ENCODE peak calls at places on chromosome 9, in four cellular contexts. R is CD4-positive, alpha-beta T cell; S is upper lobe of left lung; E is stimulated activated CD8-positive, alpha-beta memory T cell treated with anti-CD3 and anti-CD28 coated beads, Interleukin-4, amount 100 ng/mL, for 1 hour. J is an unnamed sample.

GRCh38 chr9:35579130-35579529 is 25.9 kb upstream of the TESK1 start:
- DNase-seq in S (no peak), R (no peak), E (no peak), J (no peak)

GRCh38 chr9:90966475-90967150 is 165.0 kb downstream of the SYK start:
- DNase-seq in E (no peak), R (no peak), S (peak; percentile 43), J (no peak)

GRCh38 chr9:113446323-113446740 is 17.2 kb upstream of the RGS3 start:
- DNase-seq in E (no peak), R (no peak), S (no peak), J (peak; percentile 75)

GRCh38 chr9:36336511-36336910 is 63.6 kb downstream of the RNF38 start:
- DNase-seq in R (no peak), E (no peak), S (no peak), J (no peak)

GRCh38 chr9:98331536-98332259 is 76.2 kb upstream of the TBC1D2 start:
- DNase-seq in R (no peak), E (no peak), S (no peak), J (no peak)

GRCh38 chr9:136847065-136847826 is 2.0 kb upstream of the PHPT1 start:
- DNase-seq in S (peak; percentile 93), E (no peak), R (no peak), J (peak; percentile 89)

GRCh38 chr9:134644715-134645606 is 3.4 kb downstream of the COL5A1 start:
- DNase-seq in S (peak; percentile 85), R (no peak), E (no peak), J (peak; percentile 61)

GRCh38 chr9:33029106-33029788 is 4.2 kb downstream of the DNAJA1 start:
- DNase-seq in S (no peak), R (no peak), E (no peak), J (no peak)

GRCh38 chr9:32161720-32162119 is 222.7 kb upstream of the ACO1 start:
- DNase-seq in E (no peak), R (no peak), S (no peak), J (no peak)

GRCh38 chr9:126670270-126670669 is 56.5 kb downstream of the LMX1B start:
- DNase-seq in R (no peak), S (no peak), E (no peak), J (no peak)

GRCh38 chr9:7336356-7337075 is 463.1 kb downstream of the DMAC1 start:
- DNase-seq in S (no peak), R (no peak), E (no peak), J (no peak)

GRCh38 chr9:15268796-15269195 is 38.2 kb downstream of the TTC39B start:
- DNase-seq in E (no peak), S (no peak), R (no peak), J (no peak)

GRCh38 chr9:78559449-78559885 is 262.5 kb downstream of the PSAT1 start:
- DNase-seq in S (no peak), R (no peak), E (no peak), J (no peak)

GRCh38 chr9:108550111-108550510 is 305.7 kb downstream of the ACTL7B start:
- DNase-seq in E (no peak), S (no peak), R (no peak), J (no peak)

GRCh38 chr9:129237195-129237611 is 59.1 kb upstream of the IER5L start:
- DNase-seq in R (peak; percentile 58), S (no peak), E (peak; percentile 35), J (no peak)

GRCh38 chr9:130939405-130939941 is 426 bp upstream of the FIBCD1 start:
- DNase-seq in R (no peak), S (no peak), E (no peak), J (no peak)

GRCh38 chr9:136013116-136013515 is 51.9 kb upstream of the UBAC1 start:
- DNase-seq in E (no peak), S (peak; percentile 70), R (no peak), J (no peak)

GRCh38 chr9:88889386-88889785 is 101.9 kb upstream of the S1PR3 start:
- DNase-seq in E (no peak), R (no peak), S (peak; percentile 41), J (no peak)

GRCh38 chr9:69292078-69292477 is 32.9 kb upstream of the ENTREP1 start:
- DNase-seq in E (no peak), R (no peak), S (no peak), J (no peak)

GRCh38 chr9:19232830-19233194 is 2.3 kb downstream of the DENND4C start:
- DNase-seq in E (no peak), S (no peak), R (no peak), J (peak; percentile 26)

GRCh38 chr9:95120781-95121370 is 196.6 kb downstream of the FANCC start:
- DNase-seq in S (no peak), E (no peak), R (no peak), J (no peak)

GRCh38 chr9:89839952-89840351 is 235.1 kb downstream of the GADD45G start:
- DNase-seq in E (no peak), R (no peak), S (no peak), J (no peak)

GRCh38 chr9:131478911-131479310 is 23.8 kb upstream of the POMT1 start:
- DNase-seq in R (no peak), E (no peak), S (no peak), J (no peak)

GRCh38 chr9:116152390-116152789 is 1.2 kb upstream of the PAPPA start:
- DNase-seq in S (no peak), R (no peak), E (no peak), J (no peak)

GRCh38 chr9:130073373-130073772 is 19.7 kb downstream of the GPR107 start:
- DNase-seq in R (no peak), E (no peak), S (no peak), J (no peak)

GRCh38 chr9:93136011-93136440 is 2.0 kb upstream of the NINJ1 start:
- DNase-seq in R (no peak), E (no peak), S (no peak), J (peak; percentile 72)

GRCh38 chr9:128081052-128081451 is 13.0 kb downstream of the SLC25A25 start:
- DNase-seq in S (no peak), R (no peak), E (no peak), J (no peak)

GRCh38 chr9:98575379-98576346 is 133.1 kb downstream of the GABBR2 start:
- DNase-seq in R (no peak), S (peak; percentile 51), E (no peak), J (no peak)

GRCh38 chr9:8784813-8785212 is 985.2 kb upstream of the DMAC1 start:
- DNase-seq in R (no peak), E (no peak), S (no peak), J (no peak)

GRCh38 chr9:38622083-38622674 is 1.8 kb upstream of the ANKRD18A start:
- DNase-seq in E (no peak), S (peak; percentile 87), R (no peak), J (no peak)

GRCh38 chr9:87887661-87888480 is 5.2 kb downstream of the SPATA31E1 start:
- DNase-seq in R (no peak), S (peak; percentile 59), E (no peak), J (no peak)